ENCODE peak calls at places on chromosomes 4 and X, in nine cellular contexts. Q is body of pancreas, W is tibial nerve, D is right lobe of liver, T is gastrocnemius medialis, C is upper lobe of left lung, X is sigmoid colon, H is IMR-90, K is transverse colon. U is an unnamed sample. For H3K4me1, the result is how much of the 10 kb centered on the place peaks cover.

GRCh38 chrX:47198026-47198686 is 4.5 kb downstream of the UBA1 start:
- DNase-seq in Q (no peak), K (no peak), X (no peak), H (peak), C (no peak), W (no peak), D (no peak), T (no peak), U (no peak)

GRCh38 chrX:68238568-68238967 is 194.7 kb downstream of the OPHN1 start:
- DNase-seq in Q (no peak), H (no peak), D (no peak), C (no peak), T (no peak), K (no peak), X (no peak), W (no peak), U (no peak)

GRCh38 chr4:138192113-138192512 is 50.0 kb downstream of the SLC7A11 start:
- DNase-seq in T (no peak), H (peak), X (no peak), K (no peak), C (no peak), W (no peak), Q (no peak), D (no peak), U (no peak)

GRCh38 chr4:3211866-3212265 is 37.1 kb upstream of the MSANTD1 start:
- DNase-seq in D (no peak), C (peak), W (no peak), T (no peak), K (no peak), X (no peak), H (no peak), Q (no peak), U (no peak)

GRCh38 chr4:41506071-41506470 is 31.9 kb upstream of the LIMCH1 start:
- DNase-seq in W (no peak), K (no peak), X (no peak), D (no peak), Q (no peak), T (no peak), H (peak), C (no peak), U (no peak)

GRCh38 chrX:115957862-115958490 is 212.6 kb upstream of the AGTR2 start:
- DNase-seq in K (no peak), Q (no peak), W (no peak), D (no peak), C (no peak), H (no peak), X (no peak), T (no peak), U (no peak)

GRCh38 chrX:128698528-128698927 is 646.3 kb upstream of the ACTRT1 start:
- DNase-seq in C (no peak), Q (no peak), W (no peak), D (no peak), K (no peak), T (no peak), H (no peak), X (peak), U (no peak)

GRCh38 chrX:11757729-11758399 is at the start of gene MSL3:
- DNase-seq in H (peak), W (peak), T (peak), Q (peak), X (peak), D (peak), C (peak), K (peak), U (peak)

GRCh38 chr4:48799157-48799556 is 19.1 kb upstream of the FRYL start:
- DNase-seq in K (no peak), D (no peak), X (no peak), W (no peak), C (no peak), Q (no peak), T (no peak), H (no peak), U (no peak)

GRCh38 chr4:20672262-20672661 is 28.0 kb upstream of the PACRGL start:
- DNase-seq in C (no peak), T (no peak), W (no peak), H (no peak), X (no peak), K (no peak), D (no peak), Q (no peak), U (no peak)

GRCh38 chr4:71830-72229 is 18.7 kb downstream of the ZNF595 start:
- DNase-seq in H (no peak), W (no peak), T (no peak), K (no peak), D (no peak), Q (no peak), X (no peak), C (no peak), U (no peak)

GRCh38 chr4:74073358-74073757 is 25.6 kb downstream of the CXCL2 start:
- DNase-seq in D (no peak), W (no peak), H (no peak), T (no peak), Q (no peak), X (no peak), C (no peak), K (no peak), U (no peak)

GRCh38 chr4:85416094-85416493 is 58.9 kb upstream of the ARHGAP24 start:
- DNase-seq in H (no peak), T (no peak), W (no peak), Q (no peak), K (no peak), X (no peak), D (no peak), C (no peak), U (no peak)

DNA sequence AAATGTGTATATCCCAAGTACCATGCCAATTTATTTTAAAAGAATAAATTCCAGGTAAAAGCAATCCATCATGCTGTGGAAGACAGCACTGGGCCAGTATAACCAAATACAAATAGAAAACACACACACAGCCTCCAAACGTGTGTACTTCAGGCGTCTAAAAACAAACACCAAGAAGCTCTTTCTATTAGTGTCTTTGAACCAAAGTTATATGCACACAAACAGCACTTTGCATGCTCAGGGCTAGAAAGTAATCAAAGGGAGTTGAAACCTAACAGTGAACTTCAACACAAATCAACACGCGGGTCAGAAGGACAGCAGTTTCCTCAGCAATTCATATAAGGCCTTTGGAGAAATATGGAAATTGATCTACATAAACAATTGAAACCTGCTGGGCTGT is 15.4 kb downstream of the GASK1B start:
- DNase-seq in D (no peak), Q (no peak), X (no peak), H (no peak), K (no peak), T (no peak), W (no peak), C (no peak), U (no peak)
- H3K4me1 ChIP-seq in D (under half), Q (under half), X (half or more), H (under half), K (under half), T (under half), W (under half), C (under half), U (under half)

GRCh38 chr4:82848706-82849105 is 42.2 kb downstream of the SEC31A start:
- DNase-seq in H (no peak), T (no peak), X (no peak), W (no peak), D (no peak), Q (no peak), K (no peak), C (no peak), U (no peak)

GRCh38 chr4:82852751-82853053 is 38.3 kb downstream of the SEC31A start:
- DNase-seq in D (no peak), X (no peak), T (no peak), C (no peak), K (no peak), Q (no peak), H (no peak), W (no peak), U (no peak)

GRCh38 chr4:82851318-82851717 is 39.6 kb downstream of the SEC31A start:
- DNase-seq in D (no peak), Q (no peak), X (no peak), T (no peak), K (no peak), C (no peak), W (no peak), H (no peak), U (no peak)

GRCh38 chr4:82850684-82851083 is 40.3 kb downstream of the SEC31A start:
- DNase-seq in W (no peak), X (no peak), H (no peak), T (no peak), Q (no peak), C (no peak), D (no peak), K (no peak), U (no peak)

GRCh38 chr4:82851902-82852750 is 38.8 kb downstream of the SEC31A start:
- DNase-seq in W (no peak), Q (no peak), T (no peak), H (peak), C (no peak), D (no peak), X (no peak), K (no peak), U (no peak)
- TF ChIP-seq POLR2A in W (no peak), Q (no peak), T (no peak), H (no peak), C (no peak), D (no peak), X (no peak), K (no peak), U (no peak)

DNA sequence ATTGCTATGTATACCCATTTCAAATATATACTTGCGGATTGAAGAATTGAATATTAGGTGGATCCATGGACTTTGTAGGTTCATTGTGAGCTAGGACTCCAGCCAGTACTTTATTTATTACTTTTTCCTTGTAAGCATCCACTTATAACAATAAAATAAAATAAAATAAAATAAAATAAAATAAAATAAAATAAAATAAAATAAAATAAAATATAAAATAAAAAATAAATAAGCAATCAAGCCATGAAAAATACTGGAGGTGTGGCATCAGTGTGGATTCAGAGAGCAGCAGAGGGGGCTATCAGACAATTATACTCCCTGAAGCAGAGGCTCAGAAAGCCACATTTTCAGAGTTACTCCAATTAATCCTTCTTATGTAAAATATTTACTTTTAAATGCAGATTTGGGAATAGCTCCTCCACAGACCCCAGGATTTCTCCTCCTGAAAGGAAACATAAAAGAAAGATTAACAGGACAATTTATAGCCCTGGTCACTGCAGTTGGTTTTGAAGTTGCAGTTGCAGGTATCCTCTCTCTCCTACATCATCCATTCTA is 2025.1 kb upstream of the IGFBP7 start:
- DNase-seq in W (no peak), K (no peak), C (no peak), X (no peak), D (no peak), T (no peak), H (no peak), Q (no peak), U (no peak)
- H3K4me1 ChIP-seq in W (under half), K (under half), C (under half), X (under half), D (under half), T (under half), H (under half), Q (under half), U (under half)

GRCh38 chrX:49082472-49082871 is 2.8 kb upstream of the WDR45 start:
- DNase-seq in C (no peak), K (no peak), H (no peak), Q (no peak), T (no peak), D (no peak), W (no peak), X (no peak), U (no peak)

GRCh38 chrX:49077941-49078340 is 1.7 kb downstream of the WDR45 start:
- DNase-seq in H (no peak), X (no peak), C (no peak), D (no peak), K (no peak), Q (no peak), W (no peak), T (no peak), U (no peak)

GRCh38 chrX:49073641-49074575 is at the start of gene PRAF2:
- DNase-seq in C (peak), K (peak), W (peak), Q (peak), D (peak), T (peak), H (peak), X (peak), U (peak)

GRCh38 chrX:49075347-49075746 is 1.5 kb upstream of the PRAF2 start:
- DNase-seq in Q (no peak), C (no peak), T (no peak), H (no peak), D (no peak), K (no peak), W (no peak), X (no peak), U (no peak)

DNA sequence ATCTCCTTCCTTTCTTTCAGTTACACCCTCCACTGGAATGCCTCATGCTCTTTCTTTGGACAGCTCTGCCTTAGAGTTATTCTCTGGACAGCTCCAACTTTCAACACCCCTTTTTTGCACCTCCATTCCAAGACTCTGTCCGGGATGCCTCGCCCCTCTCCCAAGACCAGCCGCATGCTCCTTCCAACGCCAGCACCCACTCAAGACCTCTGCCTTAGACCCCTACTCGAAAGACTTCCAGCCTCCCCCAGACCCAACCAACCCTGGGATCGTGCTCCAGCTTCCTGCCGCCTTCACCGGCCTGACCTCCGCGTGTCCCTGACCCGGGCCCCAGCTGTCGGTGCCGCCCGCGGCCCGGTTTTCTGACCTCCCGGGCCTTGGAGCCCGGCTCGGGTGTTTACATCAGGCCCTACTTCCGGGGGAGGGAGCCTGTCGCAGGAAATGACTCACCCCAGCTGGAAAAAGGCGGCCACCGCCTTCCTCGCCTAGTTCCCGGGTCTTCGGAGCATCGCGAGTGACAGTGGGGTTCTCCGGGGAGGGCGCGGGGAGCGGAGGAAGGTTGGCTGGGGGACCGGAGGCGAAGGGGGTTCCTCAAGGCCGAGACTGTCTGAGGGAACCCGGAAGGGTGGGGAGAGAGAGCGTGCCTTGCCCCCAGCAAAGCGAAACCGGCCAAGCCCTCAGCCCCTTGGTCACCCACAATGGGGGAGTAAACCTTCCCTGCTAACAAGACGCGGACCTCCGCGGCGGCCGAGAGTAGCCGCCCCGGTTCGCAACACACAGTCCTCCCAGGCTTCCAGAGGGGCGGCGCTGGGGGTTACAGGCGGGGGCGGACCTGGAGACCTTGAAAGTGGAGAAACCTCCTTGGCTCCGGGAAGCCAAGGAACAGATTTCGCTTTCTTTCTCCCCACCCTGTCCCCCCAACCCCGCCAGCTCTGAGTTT is at the start of gene WDR45:
- DNase-seq in K (peak), W (peak), H (peak), T (peak), D (peak), Q (peak), C (peak), X (peak), U (peak)
- TF ChIP-seq POLR2A in K (peak), W (peak), H (peak), T (peak), D (peak), Q (peak), C (peak), X (peak), U (peak)

GRCh38 chr4:151960449-151961246 is 199.8 kb upstream of the GATB start:
- DNase-seq in W (no peak), H (no peak), X (no peak), D (no peak), Q (no peak), C (no peak), T (no peak), K (no peak), U (no peak)
- H3K4me1 ChIP-seq in W (under half), H (under half), X (under half), D (under half), Q (under half), C (under half), T (under half), K (under half), U (under half)

GRCh38 chr4:6692806-6693205 is 872 bp upstream of the S100P start:
- DNase-seq in K (no peak), T (no peak), W (no peak), X (no peak), C (peak), D (no peak), H (peak), Q (no peak), U (no peak)
- TF ChIP-seq POLR2A in K (no peak), T (no peak), W (no peak), X (no peak), C (no peak), D (no peak), H (no peak), Q (no peak), U (no peak)

GRCh38 chr4:57095245-57095644 is 14.9 kb downstream of the IGFBP7 start:
- DNase-seq in T (no peak), H (no peak), D (no peak), C (no peak), Q (no peak), W (no peak), X (no peak), K (no peak), U (no peak)
- H3K4me1 ChIP-seq in T (under half), H (under half), D (under half), C (under half), Q (under half), W (under half), X (half or more), K (under half), U (under half)

DNA sequence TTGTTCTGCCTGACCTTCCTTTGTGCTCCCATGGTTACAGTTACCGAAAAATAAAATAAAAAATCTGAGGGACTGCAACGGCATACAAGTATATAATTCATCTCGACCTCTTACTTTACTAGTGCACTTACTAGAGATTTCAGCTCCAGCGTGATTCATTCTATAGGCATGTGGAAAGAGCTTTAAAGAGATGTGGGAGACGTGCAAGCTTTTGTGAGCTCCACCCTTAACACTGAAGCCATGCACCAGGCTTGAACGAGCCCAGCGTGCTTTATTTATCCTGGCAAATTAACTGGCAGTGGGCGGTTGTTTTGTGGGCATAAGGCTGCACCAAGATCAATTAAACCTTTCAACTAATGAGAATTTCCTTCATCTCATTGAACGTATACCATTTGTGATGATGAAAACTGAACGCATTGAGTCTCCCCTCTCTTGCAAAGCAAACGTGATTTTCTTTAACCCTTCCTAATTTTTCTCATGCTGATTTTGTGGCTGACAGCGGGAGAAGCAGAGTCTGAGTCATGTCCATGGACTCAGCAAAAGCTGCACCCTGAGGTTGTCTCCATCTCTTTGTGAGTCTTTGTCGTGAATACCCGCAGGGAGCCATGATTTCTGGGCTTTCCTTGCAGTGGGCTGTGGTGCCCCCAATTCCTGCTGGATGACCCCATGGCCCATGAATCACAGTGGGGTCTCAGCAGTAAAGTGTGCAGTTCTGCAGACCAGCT is 60.1 kb downstream of the MXRA5 start:
- DNase-seq in W (no peak), C (no peak), H (peak), K (no peak), X (no peak), Q (no peak), T (no peak), D (no peak), U (no peak)
- TF ChIP-seq POLR2A in W (no peak), C (no peak), H (no peak), K (no peak), X (no peak), Q (no peak), T (no peak), D (no peak), U (no peak)

GRCh38 chr4:95651891-95652290 is 103.1 kb upstream of the UNC5C start:
- DNase-seq in C (no peak), T (no peak), W (no peak), K (no peak), D (no peak), H (no peak), Q (no peak), X (no peak), U (no peak)
- H3K4me1 ChIP-seq in C (under half), T (under half), W (under half), K (under half), D (under half), H (under half), Q (under half), X (under half), U (under half)

DNA sequence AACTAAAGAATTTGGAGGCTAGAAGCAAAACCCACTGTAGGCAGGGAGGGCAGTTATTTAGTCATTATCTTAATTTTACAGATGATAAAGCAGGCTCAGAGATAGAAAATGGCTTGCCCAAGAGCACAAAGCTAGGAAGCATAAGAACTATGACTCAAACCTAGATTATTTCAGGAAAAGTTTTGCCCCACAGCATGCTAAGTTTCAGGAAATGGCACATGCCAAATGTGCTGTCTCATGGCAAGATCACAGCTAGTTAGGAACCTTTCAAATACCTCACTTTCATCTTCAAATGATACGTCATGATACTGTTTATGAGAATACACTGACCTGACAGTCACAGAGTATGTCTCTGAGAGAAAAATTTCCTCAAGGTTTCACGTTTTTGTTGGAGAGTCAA is 78.5 kb upstream of the SPANXC start:
- DNase-seq in H (no peak), X (no peak), W (no peak), T (no peak), D (no peak), Q (no peak), K (no peak), C (no peak), U (no peak)
- TF ChIP-seq POLR2A in H (no peak), X (no peak), W (no peak), T (no peak), D (no peak), Q (no peak), K (no peak), C (no peak), U (no peak)

U was measured in thyroid gland.